ENCODE peak calls at places on chromosomes 11 and 22, in nine cellular contexts. P is GM13977; V is CD4-positive, alpha-beta T cell; U is DND-41; E is Caco-2; K is GM10248; L is WTC11; N is fibroblast of mammary gland; H is cardiac muscle cell. I is an unnamed sample.

GRCh38 chr11:119912214-119912613 is 183.2 kb upstream of the NECTIN1 start:
- DNase-seq in H (no peak), P (no peak), N (no peak), K (no peak), V (no peak), E (no peak), L (no peak), U (no peak), I (no peak)

GRCh38 chr11:17529814-17530162 is 14.4 kb downstream of the USH1C start:
- DNase-seq in K (no peak), N (no peak), E (no peak), U (no peak), H (no peak), P (no peak), V (no peak), L (no peak), I (no peak)

GRCh38 chr11:97908354-97908753 is 1112.4 kb upstream of the CNTN5 start:
- DNase-seq in P (no peak), H (no peak), K (no peak), L (peak; percentile 10), E (no peak), N (no peak), V (no peak), U (no peak), I (no peak)

GRCh38 chr11:46905806-46906205 is 12.5 kb downstream of the LRP4 start:
- DNase-seq in H (no peak), U (no peak), P (no peak), N (no peak), E (no peak), K (no peak), L (no peak), V (no peak), I (no peak)

GRCh38 chr22:24554316-24555159 is at the start of gene GUCD1:
- DNase-seq in N (peak; percentile 47), E (no peak), K (peak; percentile 47), L (peak; percentile 29), P (peak; percentile 53), H (peak; percentile 31), U (peak; percentile 50), V (peak; percentile 25), I (no peak)

GRCh38 chr22:36192601-36193000 is 9.0 kb downstream of the APOL4 start:
- DNase-seq in P (no peak), U (no peak), N (no peak), E (no peak), H (no peak), V (no peak), L (no peak), K (no peak), I (no peak)

GRCh38 chr22:50061824-50062355 is 3.8 kb upstream of the TTLL8 start:
- DNase-seq in H (no peak), E (no peak), V (no peak), L (no peak), U (no peak), P (no peak), K (no peak), N (no peak), I (no peak)

GRCh38 chr22:42887523-42888507 is 30.7 kb upstream of the ARFGAP3 start:
- DNase-seq in V (no peak), N (no peak), E (peak; percentile 26), P (no peak), K (no peak), L (no peak), U (no peak), H (no peak), I (no peak)

GRCh38 chr22:36359172-36359973 is 28.4 kb downstream of the MYH9 start:
- DNase-seq in K (peak; percentile 73), P (peak; percentile 72), L (no peak), U (no peak), H (no peak), E (no peak), V (no peak), N (no peak), I (no peak)

GRCh38 chr11:2096919-2097301 is 42.3 kb downstream of the IGF2 start:
- DNase-seq in V (no peak), H (no peak), L (no peak), N (peak; percentile 12), U (no peak), P (no peak), K (no peak), E (no peak), I (no peak)

DNA sequence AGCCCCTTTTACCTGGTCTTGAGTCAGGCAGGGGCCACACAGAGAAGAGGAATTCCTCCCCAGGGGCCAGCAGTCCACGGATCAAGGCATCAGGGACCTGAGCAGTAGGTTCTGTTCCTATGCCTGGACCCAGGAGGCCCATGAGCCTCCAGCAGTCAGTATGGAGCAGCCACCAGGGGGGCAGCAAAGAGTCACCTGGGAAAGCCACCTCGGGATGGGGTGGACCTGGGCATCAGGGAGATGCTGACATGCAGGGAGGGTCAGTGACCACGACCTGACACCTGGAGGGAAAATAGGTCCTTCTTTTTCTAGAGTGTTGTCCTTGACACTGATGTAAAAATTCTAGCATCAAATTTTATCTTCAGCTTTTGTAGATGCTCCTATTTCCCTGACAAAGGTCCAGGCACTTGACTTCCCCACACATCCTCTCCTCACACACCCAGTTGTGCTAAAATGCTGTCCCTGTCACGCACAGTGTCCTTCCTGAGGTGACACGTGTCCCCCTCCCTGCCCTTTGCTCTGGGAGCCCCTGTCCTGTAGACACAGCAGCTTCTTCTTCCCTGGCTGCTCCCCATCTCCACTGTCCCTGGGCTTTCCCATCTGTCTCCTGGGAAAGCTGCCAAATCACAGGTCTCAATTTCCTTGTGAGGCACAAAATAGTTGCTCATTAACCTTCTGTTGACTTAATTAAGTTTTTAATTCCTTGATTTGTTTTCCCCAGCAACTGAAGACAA is 70.0 kb upstream of the IGLL5 start:
- DNase-seq in L (no peak), E (no peak), K (no peak), N (no peak), H (no peak), V (no peak), U (no peak), P (no peak), I (no peak)
- TF ChIP-seq CTCF in L (no peak), E (peak; percentile 37), K (no peak), N (no peak), H (no peak), V (no peak), U (peak; percentile 36), P (no peak), I (no peak)

DNA sequence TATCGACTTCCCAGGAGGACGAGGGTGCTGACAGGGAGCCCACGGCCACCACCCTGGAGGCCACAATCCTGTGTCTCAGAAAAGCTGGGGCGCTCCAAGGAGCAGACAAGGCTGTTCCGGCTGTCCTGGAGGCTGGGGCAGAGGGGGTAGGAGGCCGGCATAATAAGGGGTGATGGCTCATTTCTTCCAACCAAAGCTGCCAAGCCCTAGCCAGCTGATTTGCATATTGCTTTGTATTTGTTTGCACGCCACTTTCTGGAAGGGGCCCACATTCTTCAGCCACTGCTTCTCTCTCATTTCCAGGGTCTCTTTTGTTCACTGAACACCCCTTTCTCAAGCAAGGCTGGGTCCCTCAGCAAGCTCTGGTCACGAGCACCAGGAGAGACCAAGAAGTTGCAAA is 4.7 kb downstream of the PDE2A start:
- DNase-seq in E (no peak), L (no peak), P (no peak), H (no peak), N (no peak), K (no peak), V (no peak), U (no peak), I (no peak)
- TF ChIP-seq CTCF in E (no peak), L (no peak), P (no peak), H (no peak), N (no peak), K (no peak), V (no peak), U (no peak), I (no peak)

DNA sequence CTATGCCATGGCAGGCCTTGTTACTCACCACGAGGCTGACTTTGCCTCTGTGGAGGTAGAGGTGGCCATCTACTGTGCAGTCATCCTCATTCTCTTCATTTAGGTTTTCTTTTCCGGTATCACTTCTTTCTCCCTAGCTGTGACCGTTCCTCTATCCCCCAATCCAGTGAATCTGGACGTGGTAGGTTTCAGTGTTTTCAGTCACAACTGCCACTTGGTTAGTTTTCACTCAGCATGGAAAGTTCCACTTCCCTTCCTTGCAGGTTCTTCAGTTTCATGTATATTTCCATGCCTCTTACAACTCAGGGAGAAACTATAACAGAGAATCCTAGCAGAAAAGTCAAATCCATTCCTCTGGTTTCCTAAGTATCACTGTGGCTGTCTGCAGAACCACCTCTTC is 1.9 kb downstream of the HPS4 start:
- DNase-seq in L (no peak), P (peak; percentile 24), K (no peak), E (no peak), N (no peak), U (no peak), V (no peak), H (no peak), I (no peak)
- TF ChIP-seq CTCF in L (no peak), P (no peak), K (no peak), E (no peak), N (no peak), U (no peak), V (no peak), H (no peak), I (no peak)

GRCh38 chr22:44328762-44329161 is 16.0 kb upstream of the SHISAL1 start:
- DNase-seq in N (no peak), E (no peak), H (no peak), U (no peak), P (no peak), V (no peak), L (no peak), K (no peak), I (no peak)

GRCh38 chr22:44328326-44328725 is 15.6 kb upstream of the SHISAL1 start:
- DNase-seq in E (no peak), L (no peak), P (no peak), V (no peak), K (no peak), N (no peak), U (no peak), H (no peak), I (no peak)

GRCh38 chr22:44326549-44326881 is 13.8 kb upstream of the SHISAL1 start:
- DNase-seq in U (no peak), P (no peak), H (no peak), E (no peak), K (no peak), L (no peak), N (no peak), V (no peak), I (no peak)

GRCh38 chr22:44329179-44329796 is 16.5 kb upstream of the SHISAL1 start:
- DNase-seq in E (no peak), L (no peak), P (peak; percentile 83), H (no peak), V (no peak), N (no peak), U (no peak), K (peak; percentile 74), I (no peak)

DNA sequence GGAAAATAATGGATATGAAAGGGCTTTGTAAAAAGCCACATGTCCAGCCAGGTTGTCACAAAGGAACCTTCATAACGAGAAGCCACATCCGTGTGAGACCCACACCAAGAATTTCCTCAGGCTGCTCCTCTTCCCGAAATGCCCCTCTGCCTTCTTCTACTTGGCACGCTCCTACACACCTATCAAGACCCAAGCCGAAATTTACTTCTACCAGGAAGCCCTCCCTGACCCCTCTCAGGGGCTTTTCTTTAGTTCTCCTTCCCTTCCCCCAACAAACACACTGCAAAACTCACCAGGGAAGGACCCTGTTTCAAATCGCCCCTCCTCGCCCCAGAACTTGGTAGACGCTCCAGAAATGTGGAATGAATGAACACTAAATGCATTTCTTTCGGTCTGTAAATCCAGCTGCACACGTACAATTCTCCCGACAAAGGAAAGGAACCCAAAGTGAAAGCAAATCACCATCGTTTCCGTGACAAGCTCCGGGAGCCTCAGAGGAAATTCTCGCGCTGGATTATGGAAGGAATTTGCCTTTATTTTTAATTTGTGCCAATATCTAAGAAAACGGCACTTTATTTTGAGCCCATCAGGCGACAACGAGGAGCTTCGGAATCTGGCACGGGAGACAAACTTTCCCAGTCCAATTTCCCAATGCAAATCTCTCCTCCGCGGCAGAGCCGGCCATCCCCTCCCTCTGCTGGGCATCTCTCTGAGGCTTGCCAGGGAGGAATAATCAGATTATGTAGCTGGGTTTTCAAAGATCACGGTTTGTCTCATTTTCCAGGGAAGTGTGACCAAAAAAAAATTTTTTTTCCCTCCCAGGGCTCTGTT is 13.2 kb upstream of the SHISAL1 start:
- DNase-seq in P (no peak), U (no peak), K (no peak), N (peak; percentile 35), E (no peak), V (no peak), H (no peak), L (no peak), I (no peak)
- TF ChIP-seq CTCF in P (no peak), U (no peak), K (no peak), N (peak; percentile 51), E (no peak), V (no peak), H (peak; percentile 43), L (no peak), I (no peak)